ENCODE peak calls at places on chromosomes 1 and 21, in six cellular contexts. N is A549, G is heart left ventricle, T is ovary, Z is breast epithelium, L is stomach. X is an unnamed sample. For H3K4me1, the result is how much of the 10 kb centered on the place peaks cover.

GRCh38 chr1:228059536-228060457 is 22.7 kb upstream of the ARF1 start:
- DNase-seq in N (peak), G (peak), T (no peak), Z (peak), L (peak), X (no peak)

GRCh38 chr1:109089242-109090015 is 1.1 kb upstream of the TMEM167B start:
- DNase-seq in N (peak), G (no peak), T (no peak), Z (peak), L (peak), X (no peak)

GRCh38 chr1:116853680-116854191 is 56.0 kb upstream of the PTGFRN start:
- DNase-seq in N (peak), G (no peak), T (no peak), Z (peak), L (peak), X (no peak)

GRCh38 chr21:36976882-36977651 is 10.6 kb upstream of the HLCS start:
- DNase-seq in N (peak), G (no peak), T (no peak), Z (no peak), L (no peak), X (peak)

GRCh38 chr1:164921493-164921892 is 362.5 kb downstream of the PBX1 start:
- DNase-seq in N (no peak), G (no peak), T (no peak), Z (no peak), L (no peak), X (no peak)

GRCh38 chr21:27513016-27513415 is 546.1 kb upstream of the ADAMTS5 start:
- DNase-seq in N (no peak), G (no peak), T (no peak), Z (no peak), L (no peak), X (no peak)

GRCh38 chr1:38009088-38009840 is 3.3 kb upstream of the UTP11 start:
- DNase-seq in N (no peak), G (no peak), T (no peak), Z (no peak), L (no peak), X (no peak)

GRCh38 chr21:36487641-36488307 is 7.9 kb upstream of the CLDN14 start:
- DNase-seq in N (no peak), G (no peak), T (no peak), Z (peak), L (peak), X (no peak)

GRCh38 chr1:202376247-202376646 is 27.7 kb downstream of the PPP1R12B start:
- DNase-seq in N (no peak), G (no peak), T (no peak), Z (no peak), L (no peak), X (no peak)

GRCh38 chr21:42373908-42374455 is 7.6 kb upstream of the TFF1 start:
- DNase-seq in N (no peak), G (no peak), T (no peak), Z (no peak), L (no peak), X (no peak)
- TF ChIP-seq POLR2A in N (no peak), G (no peak), T (no peak), Z (no peak), L (no peak), X (no peak)

DNA sequence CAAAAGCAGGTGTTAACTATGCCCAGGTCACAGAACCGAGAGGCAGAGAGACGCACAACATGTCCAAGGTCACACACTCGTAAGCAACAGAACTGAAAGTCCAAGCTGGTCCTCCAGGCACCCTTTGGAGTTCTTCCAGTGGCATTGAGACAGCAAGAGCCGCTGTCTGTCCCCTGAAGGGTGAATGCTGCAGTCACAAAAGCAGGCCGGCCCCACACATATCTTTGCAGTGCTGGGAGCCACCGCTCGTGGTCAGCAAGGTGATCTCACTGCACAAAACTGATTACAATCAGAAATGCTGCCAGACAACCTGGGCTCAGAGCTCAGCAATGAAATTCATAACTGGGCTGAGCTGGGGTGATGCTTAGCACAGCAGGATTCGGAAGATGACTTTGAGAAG is 47.4 kb upstream of the RAB4A start:
- DNase-seq in N (no peak), G (no peak), T (no peak), Z (peak), L (peak), X (no peak)
- H3K4me1 ChIP-seq in N (half or more), G (under half), T (under half), Z (under half), L (half or more), X (under half)

DNA sequence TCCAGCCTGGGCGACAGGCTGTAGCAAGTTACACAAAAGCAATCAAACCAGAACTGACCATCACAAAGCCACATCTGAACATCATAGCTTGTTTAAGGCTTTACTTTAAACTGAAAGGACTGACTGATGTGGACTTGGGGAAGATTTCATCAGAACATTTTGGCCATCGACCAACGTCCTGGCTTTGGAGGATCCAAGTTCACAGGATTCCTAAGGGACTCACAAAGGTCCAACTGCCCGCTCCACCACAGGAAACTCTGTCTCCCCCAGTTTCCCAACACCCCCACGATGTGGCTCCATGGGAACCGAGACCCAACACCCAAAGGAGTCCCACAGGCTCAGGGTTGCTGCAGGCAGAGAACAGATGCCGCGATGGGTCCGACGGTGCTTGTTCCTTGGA is 9.3 kb downstream of the SSU72 start:
- DNase-seq in N (no peak), G (no peak), T (no peak), Z (no peak), L (no peak), X (no peak)
- TF ChIP-seq POLR2A in N (no peak), G (no peak), T (no peak), Z (no peak), L (no peak), X (no peak)

DNA sequence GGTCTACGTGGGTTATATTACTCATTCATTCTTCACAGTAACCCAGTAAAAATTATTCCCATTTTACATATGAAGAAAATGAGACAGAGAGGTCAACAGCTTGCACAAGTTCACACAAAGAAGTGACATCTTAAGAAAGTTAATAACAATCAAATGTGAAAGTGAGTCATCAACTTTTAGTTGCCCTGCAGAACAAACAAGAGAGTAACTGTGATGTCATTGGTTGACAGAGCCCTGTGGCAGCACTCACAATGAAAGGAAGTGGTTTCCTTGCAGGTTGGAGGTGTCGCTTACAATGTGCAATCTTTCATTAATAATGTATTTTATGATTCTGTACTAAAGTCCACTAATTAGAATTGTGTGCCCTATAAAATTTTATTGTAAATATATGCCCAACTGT is 369.6 kb downstream of the RYR2 start:
- DNase-seq in N (no peak), G (no peak), T (no peak), Z (no peak), L (no peak), X (no peak)
- H3K4me1 ChIP-seq in N (under half), G (under half), T (under half), Z (under half), L (under half), X (under half)

GRCh38 chr1:84370266-84370665 is 28.0 kb upstream of the DNASE2B start:
- DNase-seq in N (no peak), G (no peak), T (no peak), Z (no peak), L (no peak), X (no peak)
- TF ChIP-seq POLR2A in N (no peak), G (no peak), T (no peak), Z (no peak), L (no peak), X (no peak)

DNA sequence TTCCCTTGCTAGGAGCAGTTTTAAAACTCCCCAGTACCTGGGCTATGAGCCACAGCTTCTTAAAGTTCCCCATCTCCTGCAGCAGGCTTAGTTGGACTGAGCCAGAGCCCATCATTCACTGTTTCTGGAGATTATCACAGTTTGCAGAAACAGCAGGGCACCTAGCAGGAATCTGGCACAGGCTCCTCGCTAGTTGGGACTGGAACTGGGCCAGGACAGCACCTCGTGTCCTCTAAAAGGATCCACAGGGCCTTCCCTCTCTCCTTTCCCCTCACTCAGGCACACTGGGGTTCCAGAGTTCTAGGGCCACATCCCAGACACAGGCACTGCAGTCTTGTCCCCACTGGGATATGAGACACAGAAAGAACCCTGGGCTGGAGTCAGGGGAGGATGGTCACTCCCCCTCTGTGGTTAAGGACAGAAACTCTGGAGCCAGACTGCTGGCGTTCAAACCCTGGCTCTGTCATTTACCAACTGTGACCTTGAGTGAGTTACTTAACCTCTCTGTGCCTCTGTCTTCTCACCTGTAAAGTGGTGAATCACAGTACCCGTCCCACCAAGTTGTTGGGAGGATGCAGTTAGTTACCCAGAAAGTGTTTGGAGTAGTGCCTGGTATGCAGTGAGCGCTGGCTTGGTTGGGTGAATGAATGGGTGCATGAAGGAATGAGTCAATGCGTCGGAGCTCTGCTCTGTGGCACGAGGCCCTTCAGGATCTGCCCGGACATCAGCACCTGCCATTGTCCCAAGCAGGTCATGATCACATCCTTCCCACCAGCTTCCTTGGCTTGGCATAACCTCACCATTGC is 18.8 kb upstream of the ECE1 start:
- DNase-seq in N (no peak), G (no peak), T (peak), Z (no peak), L (peak), X (no peak)
- H3K4me1 ChIP-seq in N (half or more), G (under half), T (under half), Z (under half), L (half or more), X (under half)

DNA sequence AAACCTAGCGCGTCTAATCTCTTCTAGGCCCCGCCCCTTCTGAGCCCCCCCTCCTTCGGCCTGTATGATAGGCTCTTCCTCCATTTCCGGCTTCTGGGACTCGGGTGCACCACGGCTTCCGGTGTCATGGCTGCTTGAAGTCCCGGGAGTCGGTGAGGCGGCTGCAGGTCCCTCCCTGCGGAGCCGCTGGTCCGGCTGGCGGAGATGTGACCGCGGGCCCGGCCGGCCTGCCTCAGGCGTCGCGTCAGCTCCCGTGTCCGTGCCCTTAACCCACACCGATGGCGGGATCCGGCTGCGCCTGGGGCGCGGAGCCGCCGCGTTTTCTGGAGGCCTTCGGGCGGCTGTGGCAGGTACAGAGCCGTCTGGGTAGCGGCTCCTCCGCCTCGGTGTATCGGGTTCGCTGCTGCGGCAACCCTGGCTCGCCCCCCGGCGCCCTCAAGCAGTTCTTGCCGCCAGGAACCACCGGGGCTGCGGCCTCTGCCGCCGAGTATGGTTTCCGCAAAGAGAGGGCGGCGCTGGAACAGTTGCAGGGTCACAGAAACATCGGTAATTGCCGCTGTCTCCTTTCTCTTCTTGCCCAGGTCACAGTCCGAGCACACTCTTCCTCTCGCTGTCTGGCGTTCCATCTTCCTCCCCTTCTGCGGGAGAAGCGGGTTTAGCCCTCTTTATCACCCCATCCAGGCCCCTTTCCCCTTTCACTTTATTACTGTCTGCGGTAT is at the start of gene UHMK1:
- DNase-seq in N (peak), G (peak), T (peak), Z (peak), L (peak), X (peak)
- TF ChIP-seq POLR2A in N (peak), G (no peak), T (peak), Z (peak), L (peak), X (peak)